ENCODE peak calls at places on chromosome 6, in seven cellular contexts. L is trophoblast cell, A is mesendoderm, M is H9, O is IMR-90, J is H1, V is mesenchymal stem cell. X is an unnamed sample. For H3K79me1, the result is how much of the 10 kb centered on the place peaks cover.

GRCh38 chr6:94454231-94454630 is 1034.9 kb upstream of the EPHA7 start:
- DNase-seq in J (no peak), A (no peak), V (no peak), L (no peak), O (no peak), M (no peak), X (no peak)

GRCh38 chr6:71383891-71384489 is 95.4 kb downstream of the OGFRL1 start:
- DNase-seq in V (peak), J (no peak), A (peak), L (peak), O (peak), M (no peak), X (peak)

GRCh38 chr6:162887981-162888689 is 160.4 kb downstream of the PACRG start:
- DNase-seq in M (no peak), A (no peak), V (no peak), L (no peak), J (no peak), O (no peak), X (no peak)

GRCh38 chr6:38493929-38494547 is 145.7 kb downstream of the BTBD9 start:
- DNase-seq in M (peak), O (peak), A (peak), V (peak), L (peak), J (peak), X (peak)

GRCh38 chr6:144912474-144912873 is 627.3 kb downstream of the UTRN start:
- DNase-seq in O (peak), L (no peak), J (no peak), A (no peak), V (peak), M (no peak), X (no peak)

GRCh38 chr6:112289039-112289566 is 34.7 kb upstream of the LAMA4 start:
- DNase-seq in L (no peak), J (no peak), O (peak), M (no peak), V (peak), A (peak), X (no peak)

GRCh38 chr6:76856065-76856464 is 607.2 kb downstream of the HTR1B start:
- DNase-seq in O (no peak), L (no peak), A (no peak), M (no peak), J (no peak), V (no peak), X (no peak)

GRCh38 chr6:26240157-26240980 is 124.6 kb upstream of the BTN3A2 start:
- DNase-seq in O (peak), A (peak), L (peak), J (peak), M (peak), V (peak), X (no peak)

GRCh38 chr6:2917065-2917464 is 14.0 kb upstream of the SERPINB9 start:
- DNase-seq in J (peak), L (no peak), V (no peak), M (no peak), O (no peak), A (peak), X (no peak)

GRCh38 chr6:137661601-137662000 is 167.4 kb upstream of the OLIG3 start:
- DNase-seq in L (no peak), V (no peak), A (peak), O (peak), J (peak), M (peak), X (no peak)

GRCh38 chr6:3646616-3647362 is 104.7 kb downstream of the PXDC1 start:
- DNase-seq in L (no peak), O (no peak), V (no peak), A (no peak), M (no peak), J (peak), X (no peak)

GRCh38 chr6:129502261-129502660 is 207.7 kb downstream of the ARHGAP18 start:
- DNase-seq in J (no peak), V (no peak), A (no peak), M (no peak), L (no peak), O (peak), X (no peak)

GRCh38 chr6:80454197-80454596 is 347.7 kb downstream of the BCKDHB start:
- DNase-seq in J (no peak), O (peak), V (peak), M (no peak), L (peak), A (no peak), X (no peak)

GRCh38 chr6:30541515-30542403 is 14.5 kb downstream of the GNL1 start:
- DNase-seq in O (peak), A (peak), J (peak), M (peak), V (peak), L (peak), X (peak)

GRCh38 chr6:86869500-86869899 is 67.8 kb upstream of the HTR1E start:
- DNase-seq in V (no peak), J (no peak), L (no peak), A (no peak), O (no peak), M (no peak), X (no peak)

GRCh38 chr6:141267420-141267819 is 865.3 kb upstream of the GJE1 start:
- DNase-seq in O (no peak), V (no peak), J (no peak), L (no peak), A (no peak), M (no peak), X (no peak)
- H2BK120ac ChIP-seq in O (no peak), V (no peak), J (no peak), L (no peak), A (no peak), M (no peak), X (no peak)

GRCh38 chr6:69775941-69776340 is 20.9 kb downstream of the LMBRD1 start:
- DNase-seq in O (no peak), L (no peak), A (no peak), J (no peak), M (no peak), V (no peak), X (no peak)
- H4K8ac ChIP-seq in O (no peak), L (no peak), A (no peak), J (no peak), M (no peak), V (no peak), X (no peak)

DNA sequence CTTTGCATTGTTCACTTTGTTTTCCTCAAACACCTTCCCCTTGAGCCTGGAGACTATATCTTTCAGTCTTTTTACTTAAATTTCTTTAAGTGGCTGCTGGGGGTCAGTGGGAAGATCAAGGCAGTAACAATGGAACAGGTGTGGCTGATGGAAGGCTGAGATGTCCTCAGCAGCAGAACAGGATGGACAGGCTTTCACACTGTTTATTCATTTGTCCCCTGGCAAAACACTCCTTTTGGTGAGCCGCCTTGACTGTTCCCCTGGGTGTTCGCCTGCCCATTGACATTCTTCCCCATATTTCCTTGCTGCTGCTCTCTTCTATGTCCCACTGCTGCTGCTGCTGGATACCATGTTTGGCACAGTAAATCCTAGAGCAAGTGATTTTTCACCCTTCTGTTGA is 38.1 kb downstream of the RNF144B start:
- DNase-seq in O (no peak), M (no peak), V (no peak), A (peak), J (no peak), L (peak), X (no peak)
- H3K79me1 ChIP-seq in O (under half), M (under half), V (under half), A (under half), J (under half), L (under half), X (under half)

DNA sequence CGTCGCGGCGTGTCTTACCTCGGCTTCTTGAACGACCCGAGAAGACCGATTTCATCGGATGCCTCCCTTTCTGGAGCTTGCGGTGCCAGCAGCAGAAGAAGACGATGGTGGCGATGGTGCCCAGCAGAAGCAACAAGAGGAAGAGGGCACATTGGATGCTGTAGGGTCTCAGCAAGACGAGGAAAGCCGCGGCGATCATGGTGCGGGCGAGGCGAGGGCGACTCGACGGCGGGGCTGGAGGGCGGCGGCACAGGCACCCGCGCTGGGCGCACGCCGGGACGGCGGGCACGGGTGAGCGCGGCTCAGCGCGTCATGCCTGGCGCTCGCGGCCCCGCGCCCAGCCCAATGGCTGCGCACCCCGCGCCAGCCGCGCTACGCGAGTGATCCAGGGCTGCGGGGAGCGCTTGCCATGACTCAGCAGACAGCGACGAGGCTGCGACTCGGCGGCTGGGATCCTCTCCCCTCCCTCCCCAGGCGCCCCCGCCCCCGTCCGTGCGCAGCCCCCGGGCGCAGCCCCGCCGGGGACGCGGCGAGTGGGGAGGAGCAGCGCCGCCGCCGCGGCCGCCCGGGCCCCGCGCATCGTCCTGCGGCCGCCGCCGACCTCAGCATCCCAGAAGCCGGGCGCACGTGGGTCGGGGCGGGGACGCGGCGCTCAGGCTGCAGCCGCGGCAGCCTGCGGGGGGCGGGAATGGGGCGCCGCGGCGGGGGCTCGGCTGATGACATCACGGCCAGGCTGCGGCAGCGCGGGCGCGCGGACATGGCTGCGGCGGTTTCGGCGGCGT is at the start of gene BEND6:
- DNase-seq in L (peak), A (peak), M (peak), J (peak), V (peak), O (peak), X (peak)
- H2BK120ac ChIP-seq in L (peak), A (no peak), M (no peak), J (peak), V (peak), O (peak), X (no peak)

DNA sequence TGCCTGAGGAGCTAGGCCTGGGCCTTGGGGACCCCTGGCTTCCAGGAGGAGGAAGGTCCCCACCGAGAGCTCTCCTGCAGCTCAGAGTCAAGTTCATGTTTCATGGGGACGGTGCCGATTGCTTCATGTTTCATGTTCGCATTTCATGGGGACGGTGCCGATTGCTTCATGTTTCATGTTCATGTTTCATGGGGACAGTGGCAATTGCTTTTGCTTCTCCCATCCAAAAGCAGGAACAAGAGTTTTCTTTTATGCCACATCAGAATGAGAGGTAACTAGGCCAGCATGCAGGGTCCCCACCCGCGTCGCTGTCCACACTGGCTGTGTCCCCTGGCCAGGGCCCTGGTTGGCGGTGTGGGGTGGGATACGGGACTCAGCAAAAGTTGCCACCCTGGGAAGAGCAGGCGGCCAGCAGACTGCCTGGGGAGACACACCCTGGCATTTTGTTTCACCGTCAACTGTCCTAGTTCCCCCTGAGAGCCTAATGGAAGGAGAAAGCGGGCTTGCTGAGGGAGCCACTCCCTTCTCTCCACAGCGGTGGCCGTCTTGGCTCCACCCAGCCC is 46.0 kb downstream of the DACT2 start:
- DNase-seq in M (no peak), O (no peak), A (no peak), L (no peak), V (no peak), J (no peak), X (no peak)
- H4K8ac ChIP-seq in M (no peak), O (no peak), A (no peak), L (no peak), V (no peak), J (no peak), X (no peak)

DNA sequence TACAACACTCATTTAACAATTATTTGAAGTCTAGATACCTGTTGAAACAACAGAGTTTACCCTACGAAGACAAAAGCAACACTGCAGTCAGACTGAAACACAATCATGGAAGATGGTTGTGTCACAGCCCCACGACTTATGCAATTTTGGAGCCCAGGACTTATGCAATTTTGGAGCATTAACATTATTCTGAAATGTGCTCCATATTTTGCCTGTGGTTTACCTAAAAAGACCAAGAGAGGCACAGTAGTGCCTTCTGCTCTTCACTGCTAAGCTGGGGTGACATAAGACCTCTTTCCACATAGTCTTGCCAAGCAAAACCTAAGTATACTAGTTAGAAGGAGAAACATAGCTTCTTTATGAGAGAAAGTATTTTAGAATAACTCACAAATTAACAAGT is 216.5 kb downstream of the PTPRK start:
- DNase-seq in O (no peak), M (no peak), L (no peak), J (no peak), V (no peak), A (no peak), X (no peak)
- H3K79me1 ChIP-seq in O (under half), M (under half), L (under half), J (under half), V (under half), A (under half), X (under half)

DNA sequence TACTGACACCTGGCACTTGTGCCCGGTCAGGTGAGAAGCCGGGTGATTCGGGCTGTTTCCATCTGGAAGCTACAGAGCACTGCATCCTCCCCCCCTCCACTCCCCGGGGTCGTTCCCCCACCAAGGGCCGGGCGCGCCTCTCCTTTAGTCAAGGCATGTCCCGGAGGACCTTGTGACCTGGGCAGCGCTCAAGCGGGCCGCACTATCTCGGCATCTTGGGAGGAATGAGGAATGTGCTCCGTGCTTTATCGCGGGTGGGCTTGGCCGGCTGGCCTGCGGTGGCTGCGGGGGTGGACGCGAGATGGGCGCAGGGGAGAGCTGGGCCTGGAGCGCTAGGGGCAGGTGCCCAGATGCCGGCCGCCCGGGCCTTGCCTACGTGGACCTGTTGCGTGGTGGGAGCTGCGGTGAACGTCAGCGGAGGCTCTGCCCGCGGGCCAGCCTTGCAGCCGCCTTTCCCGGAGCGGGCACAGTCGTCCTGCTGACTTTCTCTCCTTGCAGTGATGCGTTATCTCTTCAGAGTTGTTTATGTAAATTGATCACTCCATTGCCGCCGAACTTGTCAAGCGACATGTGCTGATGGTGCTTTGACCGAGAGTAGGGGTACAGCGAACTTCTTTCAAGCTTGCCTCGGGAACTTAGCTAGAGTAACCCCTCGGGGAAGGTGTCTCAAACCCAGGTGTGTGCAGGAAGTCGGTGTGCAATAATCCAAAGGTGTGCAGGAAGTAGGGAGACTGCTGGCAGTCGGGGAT is 1.1 kb downstream of the LRRC1 start:
- DNase-seq in M (no peak), J (peak), O (peak), A (peak), L (peak), V (peak), X (peak)
- H2BK120ac ChIP-seq in M (no peak), J (no peak), O (peak), A (no peak), L (peak), V (no peak), X (no peak)

GRCh38 chr6:47363736-47364135 is 54.0 kb upstream of the TNFRSF21 start:
- DNase-seq in O (no peak), M (no peak), V (no peak), A (peak), L (no peak), J (no peak), X (no peak)
- H4K8ac ChIP-seq in O (no peak), M (no peak), V (no peak), A (no peak), L (no peak), J (no peak), X (no peak)